ENCODE peak calls at places on chromosomes 5 and 9, in ten cellular contexts. One of them, this sample, is unnamed.

GRCh38 chr5:177300236-177300880 is 3.2 kb downstream of the RAB24 start:
- DNase-seq in fibroblast of gingiva: peak; percentile 30
- DNase-seq in iPS DF 6.9: no peak
- DNase-seq in left cardiac atrium: peak; percentile 74
- DNase-seq in stimulated activated CD4-positive, alpha-beta T cell treated with anti-CD3 and anti-CD28 coated beads, Interleukin-1b, Interleukin-23, amount 100 ng/mL, for 4 hours: no peak
- DNase-seq in bronchial epithelial cell: peak; percentile 61
- DNase-seq in GM04503: no peak
- DNase-seq in mucosa of gallbladder: peak; percentile 64
- DNase-seq in activated CD8-positive, alpha-beta memory T cell treated with anti-CD3 and anti-CD28 coated beads for 4 hours: peak; percentile 55
- DNase-seq in BE2C: no peak
- DNase-seq in this sample: peak; percentile 39

GRCh38 chr9:113427629-113428028 is 17.1 kb downstream of the C9orf43 start:
- DNase-seq in fibroblast of gingiva: peak; percentile 74
- DNase-seq in iPS DF 6.9: no peak
- DNase-seq in left cardiac atrium: no peak
- DNase-seq in stimulated activated CD4-positive, alpha-beta T cell treated with anti-CD3 and anti-CD28 coated beads, Interleukin-1b, Interleukin-23, amount 100 ng/mL, for 4 hours: no peak
- DNase-seq in bronchial epithelial cell: peak; percentile 61
- DNase-seq in GM04503: no peak
- DNase-seq in mucosa of gallbladder: no peak
- DNase-seq in activated CD8-positive, alpha-beta memory T cell treated with anti-CD3 and anti-CD28 coated beads for 4 hours: no peak
- DNase-seq in BE2C: no peak
- DNase-seq in this sample: peak; percentile 12

GRCh38 chr9:134623408-134624066 is 18.1 kb upstream of the COL5A1 start:
- DNase-seq in fibroblast of gingiva: no peak
- DNase-seq in iPS DF 6.9: no peak
- DNase-seq in left cardiac atrium: peak; percentile 16
- DNase-seq in stimulated activated CD4-positive, alpha-beta T cell treated with anti-CD3 and anti-CD28 coated beads, Interleukin-1b, Interleukin-23, amount 100 ng/mL, for 4 hours: no peak
- DNase-seq in bronchial epithelial cell: no peak
- DNase-seq in GM04503: no peak
- DNase-seq in mucosa of gallbladder: no peak
- DNase-seq in activated CD8-positive, alpha-beta memory T cell treated with anti-CD3 and anti-CD28 coated beads for 4 hours: no peak
- DNase-seq in BE2C: peak; percentile 10
- DNase-seq in this sample: no peak

GRCh38 chr5:101244621-101245020 is 341.5 kb upstream of the ST8SIA4 start:
- DNase-seq in fibroblast of gingiva: no peak
- DNase-seq in iPS DF 6.9: no peak
- DNase-seq in left cardiac atrium: no peak
- DNase-seq in stimulated activated CD4-positive, alpha-beta T cell treated with anti-CD3 and anti-CD28 coated beads, Interleukin-1b, Interleukin-23, amount 100 ng/mL, for 4 hours: no peak
- DNase-seq in bronchial epithelial cell: peak; percentile 72
- DNase-seq in GM04503: no peak
- DNase-seq in mucosa of gallbladder: no peak
- DNase-seq in activated CD8-positive, alpha-beta memory T cell treated with anti-CD3 and anti-CD28 coated beads for 4 hours: no peak
- DNase-seq in BE2C: no peak
- DNase-seq in this sample: no peak

GRCh38 chr5:87081511-87082372 is 185.9 kb upstream of the RASA1 start:
- DNase-seq in fibroblast of gingiva: no peak
- DNase-seq in iPS DF 6.9: no peak
- DNase-seq in left cardiac atrium: no peak
- DNase-seq in stimulated activated CD4-positive, alpha-beta T cell treated with anti-CD3 and anti-CD28 coated beads, Interleukin-1b, Interleukin-23, amount 100 ng/mL, for 4 hours: no peak
- DNase-seq in bronchial epithelial cell: no peak
- DNase-seq in GM04503: no peak
- DNase-seq in mucosa of gallbladder: peak; percentile 34
- DNase-seq in activated CD8-positive, alpha-beta memory T cell treated with anti-CD3 and anti-CD28 coated beads for 4 hours: peak; percentile 31
- DNase-seq in BE2C: no peak
- DNase-seq in this sample: no peak

GRCh38 chr5:90528704-90529233 is 615 bp downstream of the LYSMD3 start:
- DNase-seq in fibroblast of gingiva: no peak
- DNase-seq in iPS DF 6.9: no peak
- DNase-seq in left cardiac atrium: no peak
- DNase-seq in stimulated activated CD4-positive, alpha-beta T cell treated with anti-CD3 and anti-CD28 coated beads, Interleukin-1b, Interleukin-23, amount 100 ng/mL, for 4 hours: no peak
- DNase-seq in bronchial epithelial cell: peak; percentile 22
- DNase-seq in GM04503: no peak
- DNase-seq in mucosa of gallbladder: no peak
- DNase-seq in activated CD8-positive, alpha-beta memory T cell treated with anti-CD3 and anti-CD28 coated beads for 4 hours: peak; percentile 3
- DNase-seq in BE2C: no peak
- DNase-seq in this sample: no peak

GRCh38 chr9:126682928-126683697 is 69.4 kb downstream of the LMX1B start:
- DNase-seq in fibroblast of gingiva: no peak
- DNase-seq in iPS DF 6.9: no peak
- DNase-seq in left cardiac atrium: no peak
- DNase-seq in stimulated activated CD4-positive, alpha-beta T cell treated with anti-CD3 and anti-CD28 coated beads, Interleukin-1b, Interleukin-23, amount 100 ng/mL, for 4 hours: no peak
- DNase-seq in bronchial epithelial cell: no peak
- DNase-seq in GM04503: no peak
- DNase-seq in mucosa of gallbladder: no peak
- DNase-seq in activated CD8-positive, alpha-beta memory T cell treated with anti-CD3 and anti-CD28 coated beads for 4 hours: no peak
- DNase-seq in BE2C: no peak
- DNase-seq in this sample: no peak

GRCh38 chr9:120891255-120891954 is 14.4 kb upstream of the PHF19 start:
- DNase-seq in fibroblast of gingiva: no peak
- DNase-seq in iPS DF 6.9: no peak
- DNase-seq in left cardiac atrium: no peak
- DNase-seq in stimulated activated CD4-positive, alpha-beta T cell treated with anti-CD3 and anti-CD28 coated beads, Interleukin-1b, Interleukin-23, amount 100 ng/mL, for 4 hours: no peak
- DNase-seq in bronchial epithelial cell: peak; percentile 63
- DNase-seq in GM04503: no peak
- DNase-seq in mucosa of gallbladder: no peak
- DNase-seq in activated CD8-positive, alpha-beta memory T cell treated with anti-CD3 and anti-CD28 coated beads for 4 hours: no peak
- DNase-seq in BE2C: no peak
- DNase-seq in this sample: no peak

GRCh38 chr5:124751031-124751430 is 4.6 kb upstream of the ZNF608 start:
- DNase-seq in fibroblast of gingiva: no peak
- DNase-seq in iPS DF 6.9: no peak
- DNase-seq in left cardiac atrium: no peak
- DNase-seq in stimulated activated CD4-positive, alpha-beta T cell treated with anti-CD3 and anti-CD28 coated beads, Interleukin-1b, Interleukin-23, amount 100 ng/mL, for 4 hours: no peak
- DNase-seq in bronchial epithelial cell: no peak
- DNase-seq in GM04503: no peak
- DNase-seq in mucosa of gallbladder: no peak
- DNase-seq in activated CD8-positive, alpha-beta memory T cell treated with anti-CD3 and anti-CD28 coated beads for 4 hours: no peak
- DNase-seq in BE2C: no peak
- DNase-seq in this sample: no peak

GRCh38 chr5:1552469-1553255 is 28.9 kb upstream of the LPCAT1 start:
- DNase-seq in fibroblast of gingiva: no peak
- DNase-seq in iPS DF 6.9: no peak
- DNase-seq in left cardiac atrium: peak; percentile 46
- DNase-seq in stimulated activated CD4-positive, alpha-beta T cell treated with anti-CD3 and anti-CD28 coated beads, Interleukin-1b, Interleukin-23, amount 100 ng/mL, for 4 hours: no peak
- DNase-seq in bronchial epithelial cell: no peak
- DNase-seq in GM04503: no peak
- DNase-seq in mucosa of gallbladder: no peak
- DNase-seq in activated CD8-positive, alpha-beta memory T cell treated with anti-CD3 and anti-CD28 coated beads for 4 hours: no peak
- DNase-seq in BE2C: no peak
- DNase-seq in this sample: no peak

GRCh38 chr5:23026252-23027170 is 173.4 kb upstream of the CDH12 start:
- DNase-seq in fibroblast of gingiva: peak; percentile 82
- DNase-seq in iPS DF 6.9: no peak
- DNase-seq in left cardiac atrium: no peak
- DNase-seq in stimulated activated CD4-positive, alpha-beta T cell treated with anti-CD3 and anti-CD28 coated beads, Interleukin-1b, Interleukin-23, amount 100 ng/mL, for 4 hours: no peak
- DNase-seq in bronchial epithelial cell: no peak
- DNase-seq in GM04503: no peak
- DNase-seq in mucosa of gallbladder: no peak
- DNase-seq in activated CD8-positive, alpha-beta memory T cell treated with anti-CD3 and anti-CD28 coated beads for 4 hours: no peak
- DNase-seq in BE2C: no peak
- DNase-seq in this sample: peak; percentile 20

GRCh38 chr9:82538634-82539033 is 524.3 kb downstream of the RASEF start:
- DNase-seq in fibroblast of gingiva: no peak
- DNase-seq in iPS DF 6.9: no peak
- DNase-seq in left cardiac atrium: no peak
- DNase-seq in stimulated activated CD4-positive, alpha-beta T cell treated with anti-CD3 and anti-CD28 coated beads, Interleukin-1b, Interleukin-23, amount 100 ng/mL, for 4 hours: no peak
- DNase-seq in bronchial epithelial cell: no peak
- DNase-seq in GM04503: no peak
- DNase-seq in mucosa of gallbladder: no peak
- DNase-seq in activated CD8-positive, alpha-beta memory T cell treated with anti-CD3 and anti-CD28 coated beads for 4 hours: no peak
- DNase-seq in BE2C: no peak
- DNase-seq in this sample: no peak

GRCh38 chr5:6370580-6370979 is 7.8 kb downstream of the MED10 start:
- DNase-seq in fibroblast of gingiva: no peak
- DNase-seq in iPS DF 6.9: no peak
- DNase-seq in left cardiac atrium: no peak
- DNase-seq in stimulated activated CD4-positive, alpha-beta T cell treated with anti-CD3 and anti-CD28 coated beads, Interleukin-1b, Interleukin-23, amount 100 ng/mL, for 4 hours: no peak
- DNase-seq in bronchial epithelial cell: no peak
- DNase-seq in GM04503: no peak
- DNase-seq in mucosa of gallbladder: no peak
- DNase-seq in activated CD8-positive, alpha-beta memory T cell treated with anti-CD3 and anti-CD28 coated beads for 4 hours: no peak
- DNase-seq in BE2C: no peak
- DNase-seq in this sample: no peak

GRCh38 chr5:89299998-89300397 is 417.0 kb upstream of the MEF2C start:
- DNase-seq in fibroblast of gingiva: no peak
- DNase-seq in iPS DF 6.9: no peak
- DNase-seq in left cardiac atrium: no peak
- DNase-seq in stimulated activated CD4-positive, alpha-beta T cell treated with anti-CD3 and anti-CD28 coated beads, Interleukin-1b, Interleukin-23, amount 100 ng/mL, for 4 hours: no peak
- DNase-seq in bronchial epithelial cell: no peak
- DNase-seq in GM04503: no peak
- DNase-seq in mucosa of gallbladder: no peak
- DNase-seq in activated CD8-positive, alpha-beta memory T cell treated with anti-CD3 and anti-CD28 coated beads for 4 hours: no peak
- DNase-seq in BE2C: no peak
- DNase-seq in this sample: no peak

GRCh38 chr9:110141118-110141797 is 66.7 kb downstream of the C9orf152 start:
- DNase-seq in fibroblast of gingiva: peak; percentile 88
- DNase-seq in iPS DF 6.9: no peak
- DNase-seq in left cardiac atrium: peak; percentile 71
- DNase-seq in stimulated activated CD4-positive, alpha-beta T cell treated with anti-CD3 and anti-CD28 coated beads, Interleukin-1b, Interleukin-23, amount 100 ng/mL, for 4 hours: no peak
- DNase-seq in bronchial epithelial cell: peak; percentile 94
- DNase-seq in GM04503: peak; percentile 97
- DNase-seq in mucosa of gallbladder: peak; percentile 62
- DNase-seq in activated CD8-positive, alpha-beta memory T cell treated with anti-CD3 and anti-CD28 coated beads for 4 hours: no peak
- DNase-seq in BE2C: no peak
- DNase-seq in this sample: peak; percentile 55

GRCh38 chr5:17394086-17394485 is 103.9 kb upstream of the TAF11L2 start:
- DNase-seq in fibroblast of gingiva: no peak
- DNase-seq in iPS DF 6.9: no peak
- DNase-seq in left cardiac atrium: no peak
- DNase-seq in stimulated activated CD4-positive, alpha-beta T cell treated with anti-CD3 and anti-CD28 coated beads, Interleukin-1b, Interleukin-23, amount 100 ng/mL, for 4 hours: no peak
- DNase-seq in bronchial epithelial cell: no peak
- DNase-seq in GM04503: no peak
- DNase-seq in mucosa of gallbladder: no peak
- DNase-seq in activated CD8-positive, alpha-beta memory T cell treated with anti-CD3 and anti-CD28 coated beads for 4 hours: no peak
- DNase-seq in BE2C: no peak
- DNase-seq in this sample: no peak

GRCh38 chr9:85200726-85201402 is 531.3 kb downstream of the NTRK2 start:
- DNase-seq in fibroblast of gingiva: peak; percentile 59
- DNase-seq in iPS DF 6.9: no peak
- DNase-seq in left cardiac atrium: peak; percentile 42
- DNase-seq in stimulated activated CD4-positive, alpha-beta T cell treated with anti-CD3 and anti-CD28 coated beads, Interleukin-1b, Interleukin-23, amount 100 ng/mL, for 4 hours: no peak
- DNase-seq in bronchial epithelial cell: peak; percentile 88
- DNase-seq in GM04503: peak; percentile 42
- DNase-seq in mucosa of gallbladder: peak; percentile 74
- DNase-seq in activated CD8-positive, alpha-beta memory T cell treated with anti-CD3 and anti-CD28 coated beads for 4 hours: no peak
- DNase-seq in BE2C: no peak
- DNase-seq in this sample: peak; percentile 30

GRCh38 chr9:94984891-94985476 is 258.5 kb downstream of the AOPEP start:
- DNase-seq in fibroblast of gingiva: no peak
- DNase-seq in iPS DF 6.9: no peak
- DNase-seq in left cardiac atrium: no peak
- DNase-seq in stimulated activated CD4-positive, alpha-beta T cell treated with anti-CD3 and anti-CD28 coated beads, Interleukin-1b, Interleukin-23, amount 100 ng/mL, for 4 hours: no peak
- DNase-seq in bronchial epithelial cell: no peak
- DNase-seq in GM04503: no peak
- DNase-seq in mucosa of gallbladder: no peak
- DNase-seq in activated CD8-positive, alpha-beta memory T cell treated with anti-CD3 and anti-CD28 coated beads for 4 hours: no peak
- DNase-seq in BE2C: no peak
- DNase-seq in this sample: no peak

GRCh38 chr9:91775708-91776028 is 174.4 kb downstream of the ROR2 start:
- DNase-seq in fibroblast of gingiva: no peak
- DNase-seq in iPS DF 6.9: no peak
- DNase-seq in left cardiac atrium: no peak
- DNase-seq in stimulated activated CD4-positive, alpha-beta T cell treated with anti-CD3 and anti-CD28 coated beads, Interleukin-1b, Interleukin-23, amount 100 ng/mL, for 4 hours: no peak
- DNase-seq in bronchial epithelial cell: no peak
- DNase-seq in GM04503: no peak
- DNase-seq in mucosa of gallbladder: no peak
- DNase-seq in activated CD8-positive, alpha-beta memory T cell treated with anti-CD3 and anti-CD28 coated beads for 4 hours: no peak
- DNase-seq in BE2C: no peak
- DNase-seq in this sample: no peak

GRCh38 chr9:120937127-120937526 is 10.5 kb upstream of the TRAF1 start:
- DNase-seq in fibroblast of gingiva: peak; percentile 33
- DNase-seq in iPS DF 6.9: no peak
- DNase-seq in left cardiac atrium: peak; percentile 68
- DNase-seq in stimulated activated CD4-positive, alpha-beta T cell treated with anti-CD3 and anti-CD28 coated beads, Interleukin-1b, Interleukin-23, amount 100 ng/mL, for 4 hours: no peak
- DNase-seq in bronchial epithelial cell: no peak
- DNase-seq in GM04503: no peak
- DNase-seq in mucosa of gallbladder: no peak
- DNase-seq in activated CD8-positive, alpha-beta memory T cell treated with anti-CD3 and anti-CD28 coated beads for 4 hours: no peak
- DNase-seq in BE2C: no peak
- DNase-seq in this sample: peak; percentile 51

GRCh38 chr9:120563044-120563443 is 16.9 kb downstream of the CDK5RAP2 start:
- DNase-seq in fibroblast of gingiva: no peak
- DNase-seq in iPS DF 6.9: no peak
- DNase-seq in left cardiac atrium: peak; percentile 53
- DNase-seq in stimulated activated CD4-positive, alpha-beta T cell treated with anti-CD3 and anti-CD28 coated beads, Interleukin-1b, Interleukin-23, amount 100 ng/mL, for 4 hours: no peak
- DNase-seq in bronchial epithelial cell: no peak
- DNase-seq in GM04503: no peak
- DNase-seq in mucosa of gallbladder: no peak
- DNase-seq in activated CD8-positive, alpha-beta memory T cell treated with anti-CD3 and anti-CD28 coated beads for 4 hours: no peak
- DNase-seq in BE2C: no peak
- DNase-seq in this sample: no peak

GRCh38 chr9:89508951-89509607 is 11.2 kb upstream of the SEMA4D start:
- DNase-seq in fibroblast of gingiva: no peak
- DNase-seq in iPS DF 6.9: no peak
- DNase-seq in left cardiac atrium: no peak
- DNase-seq in stimulated activated CD4-positive, alpha-beta T cell treated with anti-CD3 and anti-CD28 coated beads, Interleukin-1b, Interleukin-23, amount 100 ng/mL, for 4 hours: no peak
- DNase-seq in bronchial epithelial cell: no peak
- DNase-seq in GM04503: no peak
- DNase-seq in mucosa of gallbladder: no peak
- DNase-seq in activated CD8-positive, alpha-beta memory T cell treated with anti-CD3 and anti-CD28 coated beads for 4 hours: no peak
- DNase-seq in BE2C: no peak
- DNase-seq in this sample: no peak

GRCh38 chr5:97545856-97546570 is 363.0 kb upstream of the RIOK2 start:
- DNase-seq in fibroblast of gingiva: peak; percentile 8
- DNase-seq in iPS DF 6.9: no peak
- DNase-seq in left cardiac atrium: no peak
- DNase-seq in stimulated activated CD4-positive, alpha-beta T cell treated with anti-CD3 and anti-CD28 coated beads, Interleukin-1b, Interleukin-23, amount 100 ng/mL, for 4 hours: no peak
- DNase-seq in bronchial epithelial cell: no peak
- DNase-seq in GM04503: no peak
- DNase-seq in mucosa of gallbladder: no peak
- DNase-seq in activated CD8-positive, alpha-beta memory T cell treated with anti-CD3 and anti-CD28 coated beads for 4 hours: no peak
- DNase-seq in BE2C: no peak
- DNase-seq in this sample: no peak

GRCh38 chr9:123724211-123724831 is 205.6 kb downstream of the DENND1A start:
- DNase-seq in fibroblast of gingiva: peak; percentile 53
- DNase-seq in iPS DF 6.9: no peak
- DNase-seq in left cardiac atrium: peak; percentile 29
- DNase-seq in stimulated activated CD4-positive, alpha-beta T cell treated with anti-CD3 and anti-CD28 coated beads, Interleukin-1b, Interleukin-23, amount 100 ng/mL, for 4 hours: no peak
- DNase-seq in bronchial epithelial cell: no peak
- DNase-seq in GM04503: no peak
- DNase-seq in mucosa of gallbladder: peak; percentile 30
- DNase-seq in activated CD8-positive, alpha-beta memory T cell treated with anti-CD3 and anti-CD28 coated beads for 4 hours: no peak
- DNase-seq in BE2C: no peak
- DNase-seq in this sample: peak; percentile 35

GRCh38 chr9:88280816-88281382 is 107.3 kb upstream of the SPIN1 start:
- DNase-seq in fibroblast of gingiva: no peak
- DNase-seq in iPS DF 6.9: no peak
- DNase-seq in left cardiac atrium: no peak
- DNase-seq in stimulated activated CD4-positive, alpha-beta T cell treated with anti-CD3 and anti-CD28 coated beads, Interleukin-1b, Interleukin-23, amount 100 ng/mL, for 4 hours: no peak
- DNase-seq in bronchial epithelial cell: no peak
- DNase-seq in GM04503: no peak
- DNase-seq in mucosa of gallbladder: no peak
- DNase-seq in activated CD8-positive, alpha-beta memory T cell treated with anti-CD3 and anti-CD28 coated beads for 4 hours: no peak
- DNase-seq in BE2C: no peak
- DNase-seq in this sample: no peak

GRCh38 chr5:154945695-154946301 is 4.9 kb downstream of the MRPL22 start:
- DNase-seq in fibroblast of gingiva: peak; percentile 5
- DNase-seq in iPS DF 6.9: no peak
- DNase-seq in left cardiac atrium: no peak
- DNase-seq in stimulated activated CD4-positive, alpha-beta T cell treated with anti-CD3 and anti-CD28 coated beads, Interleukin-1b, Interleukin-23, amount 100 ng/mL, for 4 hours: no peak
- DNase-seq in bronchial epithelial cell: peak; percentile 35
- DNase-seq in GM04503: no peak
- DNase-seq in mucosa of gallbladder: no peak
- DNase-seq in activated CD8-positive, alpha-beta memory T cell treated with anti-CD3 and anti-CD28 coated beads for 4 hours: no peak
- DNase-seq in BE2C: no peak
- DNase-seq in this sample: peak; percentile 9

GRCh38 chr5:178241688-178242231 is 9.2 kb upstream of the PHYKPL start:
- DNase-seq in fibroblast of gingiva: no peak
- DNase-seq in iPS DF 6.9: no peak
- DNase-seq in left cardiac atrium: no peak
- DNase-seq in stimulated activated CD4-positive, alpha-beta T cell treated with anti-CD3 and anti-CD28 coated beads, Interleukin-1b, Interleukin-23, amount 100 ng/mL, for 4 hours: no peak
- DNase-seq in bronchial epithelial cell: no peak
- DNase-seq in GM04503: no peak
- DNase-seq in mucosa of gallbladder: no peak
- DNase-seq in activated CD8-positive, alpha-beta memory T cell treated with anti-CD3 and anti-CD28 coated beads for 4 hours: no peak
- DNase-seq in BE2C: no peak
- DNase-seq in this sample: no peak

GRCh38 chr5:172114875-172115422 is 73.1 kb downstream of the STK10 start:
- DNase-seq in fibroblast of gingiva: no peak
- DNase-seq in iPS DF 6.9: no peak
- DNase-seq in left cardiac atrium: no peak
- DNase-seq in stimulated activated CD4-positive, alpha-beta T cell treated with anti-CD3 and anti-CD28 coated beads, Interleukin-1b, Interleukin-23, amount 100 ng/mL, for 4 hours: peak; percentile 60
- DNase-seq in bronchial epithelial cell: no peak
- DNase-seq in GM04503: no peak
- DNase-seq in mucosa of gallbladder: peak; percentile 46
- DNase-seq in activated CD8-positive, alpha-beta memory T cell treated with anti-CD3 and anti-CD28 coated beads for 4 hours: peak; percentile 64
- DNase-seq in BE2C: no peak
- DNase-seq in this sample: no peak